ENCODE peak calls at places on chromosomes 3 and 15, in nine cellular contexts. U is epithelial cell of esophagus, Y is cardiac fibroblast, S is lower leg skin, K is brain microvascular endothelial cell, P is mesothelial cell of epicardium, V is H9, L is endodermal cell, B is AG04450. C is an unnamed sample.

GRCh38 chr3:151770941-151771340 is 37.2 kb downstream of the AADACL2 start:
- DNase-seq in U (no peak), Y (peak), S (no peak), K (peak), P (no peak), V (no peak), L (no peak), B (no peak), C (no peak)

GRCh38 chr3:170222647-170223541 is 670 bp downstream of the PRKCI start:
- DNase-seq in U (peak), Y (no peak), S (no peak), K (peak), P (peak), V (peak), L (peak), B (no peak), C (peak)

GRCh38 chr15:72375501-72375845 is 341 bp downstream of the HEXA start:
- DNase-seq in U (peak), Y (no peak), S (peak), K (no peak), P (no peak), V (no peak), L (no peak), B (no peak), C (no peak)

GRCh38 chr3:5426094-5426883 is 238.8 kb downstream of the EDEM1 start:
- DNase-seq in U (peak), Y (peak), S (peak), K (peak), P (peak), V (peak), L (peak), B (no peak), C (peak)

GRCh38 chr3:55169608-55170010 is 241.8 kb upstream of the LRTM1 start:
- DNase-seq in U (no peak), Y (peak), S (no peak), K (peak), P (no peak), V (no peak), L (no peak), B (peak), C (no peak)

GRCh38 chr3:38153986-38154608 is 11.2 kb upstream of the OXSR1 start:
- DNase-seq in U (peak), Y (peak), S (peak), K (peak), P (no peak), V (no peak), L (no peak), B (peak), C (no peak)

GRCh38 chr3:157859541-157859940 is 246.7 kb downstream of the SHOX2 start:
- DNase-seq in U (no peak), Y (no peak), S (no peak), K (no peak), P (no peak), V (no peak), L (no peak), B (no peak), C (no peak)

GRCh38 chr3:122493296-122493695 is 21.4 kb downstream of the KPNA1 start:
- DNase-seq in U (no peak), Y (peak), S (no peak), K (peak), P (no peak), V (no peak), L (no peak), B (no peak), C (no peak)

GRCh38 chr3:69200384-69201068 is 78.1 kb upstream of the LMOD3 start:
- DNase-seq in U (peak), Y (peak), S (no peak), K (peak), P (no peak), V (no peak), L (no peak), B (no peak), C (no peak)

GRCh38 chr3:140236836-140237476 is 302.0 kb downstream of the CLSTN2 start:
- DNase-seq in U (no peak), Y (peak), S (no peak), K (no peak), P (no peak), V (no peak), L (no peak), B (no peak), C (no peak)
- TF ChIP-seq CTCF in U (no peak), Y (no peak), S (no peak), K (no peak), P (no peak), V (no peak), L (no peak), B (no peak), C (no peak)

GRCh38 chr3:150372320-150373118 is 35.6 kb upstream of the TSC22D2 start:
- DNase-seq in U (no peak), Y (no peak), S (no peak), K (no peak), P (no peak), V (no peak), L (no peak), B (no peak), C (peak)
- TF ChIP-seq CTCF in U (peak), Y (peak), S (no peak), K (peak), P (no peak), V (peak), L (peak), B (peak), C (no peak)

GRCh38 chr3:31444220-31445142 is 88.2 kb upstream of the STT3B start:
- DNase-seq in U (peak), Y (no peak), S (no peak), K (no peak), P (no peak), V (no peak), L (no peak), B (no peak), C (no peak)
- TF ChIP-seq CTCF in U (no peak), Y (no peak), S (no peak), K (no peak), P (no peak), V (no peak), L (no peak), B (no peak), C (no peak)

DNA sequence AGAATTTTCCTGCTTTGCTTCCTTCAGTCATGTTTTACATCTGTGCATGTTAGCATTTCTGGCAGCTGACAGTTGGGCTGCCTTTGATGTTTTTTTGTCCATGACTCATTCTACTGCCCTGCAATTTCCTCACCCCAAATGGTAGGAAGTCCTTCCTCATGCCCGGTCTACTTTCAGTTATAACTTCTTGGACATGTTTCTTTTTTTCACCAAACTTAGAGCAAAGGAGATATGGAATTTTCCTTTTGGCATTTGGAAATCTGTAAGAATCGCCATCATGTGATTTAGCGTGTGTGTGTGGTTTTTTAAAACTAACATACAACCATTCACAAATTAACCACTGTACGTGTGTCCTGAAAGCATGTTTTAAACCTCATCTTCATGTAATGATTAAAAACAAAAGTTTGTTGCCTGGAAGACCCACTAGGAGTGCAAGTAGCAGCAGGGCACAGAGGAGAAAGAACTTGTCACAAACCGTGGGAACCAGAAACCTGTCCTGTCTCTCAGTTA is 430.7 kb upstream of the CFAP20DC start:
- DNase-seq in U (peak), Y (peak), S (no peak), K (peak), P (no peak), V (no peak), L (no peak), B (peak), C (no peak)
- TF ChIP-seq CTCF in U (no peak), Y (no peak), S (no peak), K (no peak), P (no peak), V (no peak), L (no peak), B (no peak), C (no peak)

C was measured in GM10248.